ENCODE peak calls at places on chromosomes 6 and 20, in seven cellular contexts. A is right atrium auricular region, K is suprapubic skin, C is prostate gland, S is uterus, X is mammary epithelial cell, Q is stomach. W is an unnamed sample.
A peak's percentile ranks its signal among the peaks of the same experiment; 100 is the strongest.

GRCh38 chr6:135181333-135182119 is 418 bp downstream of the MYB start:
- DNase-seq in A (no peak), K (no peak), C (no peak), S (no peak), X (peak; percentile 20), Q (no peak), W (no peak)

GRCh38 chr6:1485678-1486077 is 96.3 kb downstream of the FOXF2 start:
- DNase-seq in A (no peak), K (no peak), C (no peak), S (no peak), X (peak; percentile 91), Q (no peak), W (no peak)

GRCh38 chr6:143301204-143301603 is 149.3 kb downstream of the ADAT2 start:
- DNase-seq in A (no peak), K (no peak), C (no peak), S (no peak), X (no peak), Q (no peak), W (no peak)

GRCh38 chr6:89351632-89352328 is 742 bp downstream of the UBE2J1 start:
- DNase-seq in A (no peak), K (no peak), C (no peak), S (no peak), X (no peak), Q (no peak), W (no peak)

GRCh38 chr6:8859501-8859900 is 424.2 kb upstream of the SLC35B3 start:
- DNase-seq in A (no peak), K (no peak), C (no peak), S (no peak), X (no peak), Q (no peak), W (no peak)

GRCh38 chr6:136641166-136641565 is 90.9 kb upstream of the MAP7 start:
- DNase-seq in A (no peak), K (no peak), C (no peak), S (no peak), X (no peak), Q (no peak), W (no peak)

GRCh38 chr6:17115251-17116089 is 13.6 kb downstream of the STMND1 start:
- DNase-seq in A (no peak), K (no peak), C (no peak), S (peak; percentile 18), X (peak; percentile 79), Q (no peak), W (no peak)

GRCh38 chr20:13486694-13487093 is 152.0 kb downstream of the TASP1 start:
- DNase-seq in A (no peak), K (no peak), C (no peak), S (no peak), X (no peak), Q (no peak), W (no peak)

GRCh38 chr6:84763397-84764331 is 734 bp downstream of the TBX18 start:
- DNase-seq in A (peak; percentile 75), K (peak; percentile 89), C (no peak), S (no peak), X (peak; percentile 86), Q (no peak), W (peak; percentile 55)

GRCh38 chr6:150514806-150515362 is 84.8 kb upstream of the PLEKHG1 start:
- DNase-seq in A (no peak), K (no peak), C (peak; percentile 16), S (no peak), X (no peak), Q (no peak), W (no peak)

GRCh38 chr6:138238368-138238767 is 20.1 kb upstream of the PBOV1 start:
- DNase-seq in A (no peak), K (no peak), C (no peak), S (no peak), X (no peak), Q (no peak), W (no peak)

GRCh38 chr6:27178860-27179259 is 68.6 kb upstream of the PRSS16 start:
- DNase-seq in A (no peak), K (no peak), C (no peak), S (no peak), X (no peak), Q (no peak), W (no peak)

GRCh38 chr6:64301307-64302236 is 666.0 kb downstream of the PHF3 start:
- DNase-seq in A (no peak), K (no peak), C (no peak), S (no peak), X (no peak), Q (no peak), W (no peak)

GRCh38 chr6:158561247-158561884 is 1.5 kb downstream of the TMEM181 start:
- DNase-seq in A (no peak), K (peak; percentile 6), C (no peak), S (no peak), X (no peak), Q (no peak), W (no peak)

GRCh38 chr6:159252955-159253508 is 83.8 kb downstream of the FNDC1 start:
- DNase-seq in A (no peak), K (no peak), C (peak; percentile 17), S (no peak), X (peak; percentile 94), Q (no peak), W (no peak)

GRCh38 chr6:141874930-141875602 is 257.7 kb upstream of the GJE1 start:
- DNase-seq in A (no peak), K (no peak), C (no peak), S (no peak), X (no peak), Q (no peak), W (no peak)

GRCh38 chr6:112846711-112847110 is 499.6 kb downstream of the RFPL4B start:
- DNase-seq in A (no peak), K (no peak), C (no peak), S (no peak), X (no peak), Q (no peak), W (no peak)

GRCh38 chr6:112665815-112666214 is 318.7 kb downstream of the RFPL4B start:
- DNase-seq in A (no peak), K (no peak), C (no peak), S (no peak), X (peak; percentile 71), Q (no peak), W (no peak)

GRCh38 chr6:150177260-150178246 is 34.7 kb downstream of the PPP1R14C start:
- DNase-seq in A (no peak), K (no peak), C (no peak), S (no peak), X (no peak), Q (no peak), W (no peak)

GRCh38 chr20:24353135-24353694 is 116.2 kb upstream of the SYNDIG1 start:
- DNase-seq in A (no peak), K (no peak), C (no peak), S (no peak), X (no peak), Q (no peak), W (no peak)

GRCh38 chr6:112560651-112561050 is 213.5 kb downstream of the RFPL4B start:
- DNase-seq in A (no peak), K (no peak), C (no peak), S (no peak), X (no peak), Q (no peak), W (no peak)

GRCh38 chr6:105992315-105992961 is 93.7 kb upstream of the PRDM1 start:
- DNase-seq in A (peak; percentile 67), K (peak; percentile 87), C (peak; percentile 81), S (peak; percentile 87), X (peak; percentile 67), Q (peak; percentile 90), W (no peak)

GRCh38 chr6:87518453-87518852 is 45.7 kb downstream of the SLC35A1 start:
- DNase-seq in A (no peak), K (no peak), C (no peak), S (no peak), X (no peak), Q (no peak), W (no peak)

GRCh38 chr6:27814665-27815424 is 97.4 kb downstream of the OR2B2 start:
- DNase-seq in A (peak; percentile 82), K (no peak), C (peak; percentile 87), S (peak; percentile 85), X (peak; percentile 92), Q (peak; percentile 79), W (no peak)

GRCh38 chr6:40376113-40376650 is 211.0 kb downstream of the LRFN2 start:
- DNase-seq in A (no peak), K (no peak), C (no peak), S (no peak), X (no peak), Q (no peak), W (no peak)

GRCh38 chr20:45981261-45981660 is 9.3 kb upstream of the ZNF335 start:
- DNase-seq in A (no peak), K (no peak), C (no peak), S (no peak), X (no peak), Q (no peak), W (peak; percentile 69)

GRCh38 chr20:45983279-45983743 is 11.3 kb upstream of the ZNF335 start:
- DNase-seq in A (no peak), K (no peak), C (no peak), S (no peak), X (no peak), Q (no peak), W (peak; percentile 61)

GRCh38 chr20:45987108-45987780 is 15.2 kb upstream of the ZNF335 start:
- DNase-seq in A (no peak), K (no peak), C (peak; percentile 38), S (no peak), X (peak; percentile 37), Q (peak; percentile 79), W (peak; percentile 97)

DNA sequence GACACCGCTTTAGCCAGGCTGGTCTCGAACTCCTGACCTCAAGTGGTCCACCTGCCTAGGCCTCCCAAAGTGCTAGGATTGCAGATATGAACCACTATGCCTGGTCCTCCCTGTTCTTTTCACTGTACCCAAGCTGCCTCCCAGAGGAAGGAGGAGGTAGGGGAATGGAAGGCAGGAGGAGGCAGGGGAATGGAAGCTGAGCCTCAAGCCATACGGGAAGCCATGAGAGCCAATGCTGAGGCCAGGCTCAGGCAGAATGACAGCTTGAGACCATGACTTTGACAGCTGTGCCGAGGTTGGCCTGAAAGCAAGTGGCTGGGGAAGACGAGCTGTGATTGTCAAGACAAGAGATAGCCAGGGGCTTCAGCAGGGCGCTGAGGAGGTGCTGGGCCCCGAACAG is 13.6 kb upstream of the ZNF335 start:
- DNase-seq in A (no peak), K (no peak), C (no peak), S (no peak), X (no peak), Q (no peak), W (peak; percentile 73)
- TF ChIP-seq CTCF in A (no peak), K (no peak), C (no peak), S (no peak), X (no peak), Q (no peak), W (peak; percentile 56)

GRCh38 chr6:98593676-98594075 is 240.7 kb upstream of the POU3F2 start:
- DNase-seq in A (no peak), K (no peak), C (no peak), S (no peak), X (no peak), Q (no peak), W (no peak)
- H3K9me3 ChIP-seq in A (no peaks in the 10 kb centered on the region), K (no peaks in the 10 kb centered on the region), C (no peaks in the 10 kb centered on the region), S (no peaks in the 10 kb centered on the region), X (no peaks in the 10 kb centered on the region), Q (no peaks in the 10 kb centered on the region), W (no peaks in the 10 kb centered on the region)

GRCh38 chr20:38345643-38346042 is 639 bp upstream of the LBP start:
- DNase-seq in A (no peak), K (no peak), C (no peak), S (no peak), X (no peak), Q (no peak), W (no peak)
- H3K4me3 ChIP-seq in A (no peak overlapping the region), K (no peak overlapping the region), C (no peak overlapping the region), S (no peak overlapping the region), X (no peak overlapping the region), Q (no peak overlapping the region), W (no peak overlapping the region)

GRCh38 chr6:97674802-97675201 is 391.8 kb upstream of the MMS22L start:
- DNase-seq in A (no peak), K (no peak), C (no peak), S (no peak), X (peak; percentile 0), Q (no peak), W (peak; percentile 15)

GRCh38 chr6:97677626-97678025 is 394.6 kb upstream of the MMS22L start:
- DNase-seq in A (no peak), K (no peak), C (no peak), S (no peak), X (no peak), Q (no peak), W (no peak)
- TF ChIP-seq CTCF in A (no peak), K (no peak), C (no peak), S (no peak), X (no peak), Q (no peak), W (no peak)

W was measured in RWPE2.